ENCODE peak calls at places on chromosomes 5 and 9, in six cellular contexts. D is EL; A is caudate nucleus; X is left ventricle myocardium superior; O is activated naive CD4-positive, alpha-beta T cell; G is uterus. N is an unnamed sample.

GRCh38 chr9:98882569-98882923 is 61.2 kb upstream of the COL15A1 start:
- DNase-seq in D (no peak), A (no peak), X (no peak), O (no peak), G (no peak), N (no peak)

GRCh38 chr5:104699438-104699837 is 1136.8 kb upstream of the NUDT12 start:
- DNase-seq in D (no peak), A (no peak), X (no peak), O (no peak), G (no peak), N (no peak)

GRCh38 chr5:169307648-169308047 is 6.7 kb upstream of the SLIT3 start:
- DNase-seq in D (peak), A (no peak), X (no peak), O (no peak), G (no peak), N (no peak)

GRCh38 chr9:136015656-136016055 is 54.5 kb upstream of the UBAC1 start:
- DNase-seq in D (no peak), A (no peak), X (peak), O (no peak), G (no peak), N (no peak)

GRCh38 chr5:32852535-32852934 is 141.4 kb downstream of the NPR3 start:
- DNase-seq in D (peak), A (no peak), X (peak), O (no peak), G (no peak), N (no peak)

GRCh38 chr5:172926008-172926523 is 33.2 kb upstream of the RPL26L1 start:
- DNase-seq in D (no peak), A (no peak), X (no peak), O (no peak), G (no peak), N (no peak)

GRCh38 chr5:74685979-74686631 is 1.1 kb downstream of the HEXB start:
- DNase-seq in D (peak), A (no peak), X (no peak), O (no peak), G (no peak), N (no peak)

GRCh38 chr9:130765135-130766030 is 69.7 kb upstream of the ABL1 start:
- DNase-seq in D (peak), A (no peak), X (no peak), O (no peak), G (no peak), N (no peak)

GRCh38 chr9:125694478-125694877 is 12.5 kb downstream of the MAPKAP1 start:
- DNase-seq in D (peak), A (no peak), X (no peak), O (no peak), G (no peak), N (no peak)

GRCh38 chr9:121305269-121305994 is 37.5 kb downstream of the GSN start:
- DNase-seq in D (no peak), A (peak), X (peak), O (no peak), G (peak), N (no peak)

GRCh38 chr9:130948266-130948665 is 9.2 kb upstream of the FIBCD1 start:
- DNase-seq in D (no peak), A (no peak), X (no peak), O (no peak), G (no peak), N (no peak)

GRCh38 chr9:75960561-75960960 is 70.1 kb downstream of the PCSK5 start:
- DNase-seq in D (no peak), A (peak), X (peak), O (no peak), G (no peak), N (no peak)

GRCh38 chr5:66669862-66670195 is 73.6 kb downstream of the MAST4 start:
- DNase-seq in D (no peak), A (no peak), X (no peak), O (no peak), G (no peak), N (no peak)

GRCh38 chr9:18379073-18379811 is 94.7 kb upstream of the ADAMTSL1 start:
- DNase-seq in D (peak), A (no peak), X (no peak), O (no peak), G (no peak), N (no peak)

GRCh38 chr9:105432247-105432857 is 15.5 kb upstream of the FSD1L start:
- DNase-seq in D (no peak), A (no peak), X (no peak), O (no peak), G (no peak), N (no peak)

GRCh38 chr9:3879315-3879714 is 353.5 kb upstream of the RFX3 start:
- DNase-seq in D (no peak), A (no peak), X (no peak), O (no peak), G (no peak), N (no peak)

GRCh38 chr5:149217096-149217801 is 54.4 kb upstream of the AFAP1L1 start:
- DNase-seq in D (no peak), A (no peak), X (peak), O (no peak), G (no peak), N (no peak)

GRCh38 chr5:38403407-38403806 is 145.0 kb downstream of the EGFLAM start:
- DNase-seq in D (peak), A (no peak), X (no peak), O (no peak), G (no peak), N (no peak)

GRCh38 chr9:278651-279050 is 64.0 kb downstream of the DOCK8 start:
- DNase-seq in D (no peak), A (no peak), X (no peak), O (no peak), G (no peak), N (peak)

GRCh38 chr5:139648205-139649081 is at the start of gene CXXC5:
- DNase-seq in D (peak), A (peak), X (peak), O (no peak), G (peak), N (no peak)

GRCh38 chr5:65867509-65868195 is 58.7 kb upstream of the ERBIN start:
- DNase-seq in D (peak), A (no peak), X (no peak), O (no peak), G (no peak), N (no peak)

GRCh38 chr5:6404129-6404528 is 25.8 kb upstream of the MED10 start:
- DNase-seq in D (peak), A (no peak), X (no peak), O (no peak), G (no peak), N (no peak)

GRCh38 chr9:571745-572144 is 269.8 kb upstream of the DMRT1 start:
- DNase-seq in D (no peak), A (no peak), X (no peak), O (no peak), G (no peak), N (no peak)

GRCh38 chr9:133135193-133135745 is 14.2 kb upstream of the RALGDS start:
- DNase-seq in D (peak), A (peak), X (peak), O (no peak), G (peak), N (peak)

GRCh38 chr9:136322756-136323330 is 4.5 kb upstream of the GPSM1 start:
- DNase-seq in D (no peak), A (no peak), X (peak), O (no peak), G (no peak), N (no peak)

GRCh38 chr5:112338681-112339337 is 80.3 kb downstream of the EPB41L4A start:
- DNase-seq in D (peak), A (no peak), X (no peak), O (no peak), G (no peak), N (no peak)

GRCh38 chr5:171157233-171157632 is 151.8 kb upstream of the TLX3 start:
- DNase-seq in D (peak), A (no peak), X (no peak), O (no peak), G (no peak), N (no peak)

GRCh38 chr9:35996358-35996970 is 38.5 kb upstream of the OR2S2 start:
- DNase-seq in D (peak), A (no peak), X (peak), O (no peak), G (no peak), N (no peak)

GRCh38 chr9:6133346-6134063 is 82.1 kb upstream of the IL33 start:
- DNase-seq in D (peak), A (no peak), X (no peak), O (no peak), G (no peak), N (no peak)

GRCh38 chr5:37428044-37428443 is 48.9 kb downstream of the WDR70 start:
- DNase-seq in D (no peak), A (no peak), X (no peak), O (no peak), G (no peak), N (no peak)

GRCh38 chr5:147750065-147750464 is 32.5 kb downstream of the JAKMIP2 start:
- DNase-seq in D (no peak), A (no peak), X (no peak), O (no peak), G (no peak), N (no peak)

GRCh38 chr5:165321912-165322311 is 1816.5 kb downstream of the MAT2B start:
- DNase-seq in D (no peak), A (no peak), X (no peak), O (no peak), G (no peak), N (no peak)

GRCh38 chr9:114742947-114743346 is 61.0 kb upstream of the TEX48 start:
- DNase-seq in D (no peak), A (no peak), X (no peak), O (no peak), G (no peak), N (no peak)

GRCh38 chr5:11062379-11062778 is 301.3 kb upstream of the DAP start:
- DNase-seq in D (peak), A (no peak), X (no peak), O (no peak), G (no peak), N (no peak)

GRCh38 chr5:54902817-54903473 is 82.4 kb downstream of the ESM1 start:
- DNase-seq in D (no peak), A (no peak), X (no peak), O (no peak), G (no peak), N (no peak)

GRCh38 chr5:59040007-59040803 is 457.3 kb downstream of the RAB3C start:
- DNase-seq in D (no peak), A (no peak), X (no peak), O (no peak), G (no peak), N (no peak)

GRCh38 chr5:66454186-66455078 is 141.8 kb upstream of the MAST4 start:
- DNase-seq in D (peak), A (no peak), X (no peak), O (no peak), G (no peak), N (no peak)

GRCh38 chr9:133566817-133567216 is 32.3 kb downstream of the ADAMTSL2 start:
- DNase-seq in D (no peak), A (no peak), X (no peak), O (no peak), G (no peak), N (no peak)

GRCh38 chr9:70439991-70440706 is 25.7 kb upstream of the KLF9 start:
- DNase-seq in D (no peak), A (no peak), X (no peak), O (no peak), G (no peak), N (no peak)